ENCODE peak calls at places on chromosome 15, in ten cellular contexts. G, O, T, N, V, W, U, A, M and Y are unnamed samples.

GRCh38 chr15:92494791-92495190 is 101.1 kb downstream of the ST8SIA2 start:
- DNase-seq in A (no peak), W (no peak), O (no peak), V (no peak), N (no peak), T (no peak), U (no peak), G (no peak), M (no peak), Y (no peak)

GRCh38 chr15:29337156-29337959 is 67.7 kb upstream of the NSMCE3 start:
- DNase-seq in W (peak; percentile 37), T (no peak), M (peak; percentile 10), A (no peak), V (no peak), G (no peak), O (no peak), U (no peak), N (no peak), Y (no peak)

GRCh38 chr15:57205999-57206398 is 170.3 kb upstream of the CGNL1 start:
- DNase-seq in G (no peak), A (no peak), O (no peak), N (no peak), V (no peak), T (no peak), M (no peak), U (no peak), W (no peak), Y (no peak)

GRCh38 chr15:81295466-81296145 is 28.3 kb downstream of the STARD5 start:
- DNase-seq in V (no peak), U (no peak), A (no peak), G (no peak), O (no peak), N (no peak), W (no peak), M (no peak), T (no peak), Y (no peak)

GRCh38 chr15:70851889-70852288 is 2.1 kb downstream of the LARP6 start:
- DNase-seq in M (no peak), G (peak; percentile 48), T (no peak), W (no peak), A (no peak), N (no peak), V (no peak), O (no peak), U (no peak), Y (no peak)

GRCh38 chr15:62118446-62118964 is 46.6 kb downstream of the C2CD4B start:
- DNase-seq in T (no peak), V (no peak), N (no peak), U (no peak), A (no peak), M (peak; percentile 46), W (peak; percentile 12), O (no peak), G (no peak), Y (no peak)

GRCh38 chr15:71659730-71660067 is 150.7 kb upstream of the NR2E3 start:
- DNase-seq in V (no peak), U (no peak), G (no peak), O (no peak), N (no peak), A (no peak), W (peak; percentile 21), M (peak; percentile 7), T (no peak), Y (no peak)

GRCh38 chr15:78308422-78309021 is 9.1 kb upstream of the SKIC8 start:
- DNase-seq in O (peak; percentile 83), V (peak; percentile 87), A (peak; percentile 51), N (peak; percentile 73), M (peak; percentile 41), T (peak; percentile 89), G (no peak), W (peak; percentile 80), U (peak; percentile 54), Y (peak; percentile 58)

GRCh38 chr15:61879219-61879618 is 181.0 kb downstream of the VPS13C start:
- DNase-seq in U (no peak), V (no peak), O (no peak), M (peak; percentile 87), G (no peak), N (no peak), A (no peak), W (peak; percentile 21), T (no peak), Y (no peak)

GRCh38 chr15:35722506-35722905 is 176.5 kb upstream of the DPH6 start:
- DNase-seq in T (no peak), N (no peak), W (no peak), O (no peak), U (no peak), V (no peak), G (no peak), M (no peak), A (no peak), Y (no peak)

GRCh38 chr15:75138016-75138999 is 63.4 kb upstream of the C15orf39 start:
- DNase-seq in U (no peak), M (no peak), N (no peak), O (no peak), G (no peak), A (no peak), W (peak; percentile 73), T (no peak), V (no peak), Y (no peak)

GRCh38 chr15:41695750-41696436 is 35.7 kb downstream of the MGA start:
- DNase-seq in M (peak; percentile 17), V (peak; percentile 8), A (no peak), T (no peak), G (no peak), U (peak; percentile 24), N (peak; percentile 78), O (no peak), W (peak; percentile 82), Y (peak; percentile 29)
- TF ChIP-seq CTCF in M (no peak), V (peak; percentile 34), A (no peak), T (peak; percentile 37), G (no peak), U (peak; percentile 52), N (peak; percentile 48), O (no peak), W (peak; percentile 61), Y (peak; percentile 57)

GRCh38 chr15:64522226-64522823 is 61.9 kb downstream of the ZNF609 start:
- DNase-seq in A (no peak), W (no peak), V (no peak), T (no peak), G (no peak), N (no peak), M (no peak), U (no peak), O (no peak), Y (no peak)

GRCh38 chr15:64521201-64521600 is 60.8 kb downstream of the ZNF609 start:
- DNase-seq in M (peak; percentile 56), V (no peak), U (no peak), N (no peak), W (no peak), G (no peak), A (no peak), T (no peak), O (no peak), Y (no peak)

GRCh38 chr15:64521726-64522164 is 61.4 kb downstream of the ZNF609 start:
- DNase-seq in G (no peak), V (peak; percentile 30), O (no peak), M (peak; percentile 87), N (no peak), W (peak; percentile 38), T (peak; percentile 24), U (peak; percentile 68), A (no peak), Y (no peak)

GRCh38 chr15:64523240-64523639 is 62.9 kb downstream of the ZNF609 start:
- DNase-seq in A (no peak), T (no peak), N (no peak), W (no peak), M (no peak), V (no peak), G (no peak), O (no peak), U (no peak), Y (no peak)

GRCh38 chr15:64519897-64520296 is 59.5 kb downstream of the ZNF609 start:
- DNase-seq in M (no peak), U (no peak), G (no peak), V (no peak), W (no peak), O (no peak), N (no peak), T (no peak), A (no peak), Y (no peak)
- TF ChIP-seq CTCF in M (no peak), U (peak; percentile 56), G (no peak), V (no peak), W (no peak), O (peak; percentile 5), N (no peak), T (peak; percentile 12), A (no peak), Y (peak; percentile 22)

GRCh38 chr15:43211336-43211735 is 9.5 kb downstream of the EPB42 start:
- DNase-seq in G (no peak), W (no peak), O (no peak), A (no peak), M (no peak), U (no peak), V (no peak), N (no peak), T (no peak), Y (no peak)

GRCh38 chr15:43210172-43210745 is 10.6 kb downstream of the EPB42 start:
- DNase-seq in G (peak; percentile 59), W (no peak), N (no peak), O (no peak), T (no peak), U (no peak), V (no peak), A (no peak), M (no peak), Y (no peak)

GRCh38 chr15:43208052-43209002 is 12.5 kb downstream of the EPB42 start:
- DNase-seq in V (no peak), G (no peak), T (no peak), O (no peak), A (no peak), M (no peak), N (peak; percentile 8), W (no peak), U (no peak), Y (no peak)

GRCh38 chr15:43210807-43211206 is 10.0 kb downstream of the EPB42 start:
- DNase-seq in T (no peak), G (no peak), W (no peak), U (no peak), O (no peak), N (no peak), V (no peak), M (no peak), A (no peak), Y (no peak)

GRCh38 chr15:43209059-43209824 is 11.6 kb downstream of the EPB42 start:
- DNase-seq in M (peak; percentile 23), A (no peak), T (no peak), U (no peak), N (peak; percentile 36), V (peak; percentile 35), W (peak; percentile 36), O (no peak), G (peak; percentile 57), Y (no peak)
- TF ChIP-seq CTCF in M (peak; percentile 45), A (no peak), T (no peak), U (no peak), N (no peak), V (peak; percentile 15), W (peak; percentile 46), O (peak; percentile 44), G (no peak), Y (no peak)

GRCh38 chr15:31342781-31343626 is 16.4 kb downstream of the KLF13 start:
- DNase-seq in O (no peak), W (no peak), A (no peak), U (no peak), V (no peak), G (no peak), N (no peak), M (no peak), T (no peak), Y (no peak)
- TF ChIP-seq CTCF in O (no peak), W (peak; percentile 24), A (no peak), U (no peak), V (no peak), G (no peak), N (no peak), M (no peak), T (no peak), Y (no peak)